ENCODE peak calls at places on chromosomes 13 and 19, in seven cellular contexts. S is Caki2; J is psoas muscle; X is chondrocyte; Z is stimulated activated CD4-positive, alpha-beta T cell treated with anti-CD3 and anti-CD28 coated beads, Interleukin-1b, Interleukin-23, amount 100 ng/mL, for 4 hours; V is NB4; C is GM12865. P is an unnamed sample.

GRCh38 chr19:49541914-49542313 is 14.1 kb downstream of the RCN3 start:
- DNase-seq in X (no peak), J (no peak), V (no peak), S (no peak), Z (no peak), C (no peak), P (no peak)

GRCh38 chr19:48213959-48214358 is 41.8 kb downstream of the CARD8 start:
- DNase-seq in V (no peak), X (no peak), Z (no peak), S (no peak), C (no peak), J (no peak), P (no peak)

GRCh38 chr13:113428469-113428865 is 24.8 kb downstream of the ADPRHL1 start:
- DNase-seq in C (no peak), V (no peak), X (peak), Z (no peak), J (no peak), S (no peak), P (no peak)

GRCh38 chr19:39692166-39692565 is 12.1 kb upstream of the LGALS14 start:
- DNase-seq in S (no peak), C (peak), Z (no peak), V (no peak), J (no peak), X (no peak), P (no peak)

GRCh38 chr13:42544246-42544915 is 29.6 kb upstream of the TNFSF11 start:
- DNase-seq in J (no peak), C (no peak), Z (no peak), V (no peak), S (no peak), X (no peak), P (no peak)

GRCh38 chr19:40461669-40462221 is 3.8 kb downstream of the BLVRB start:
- DNase-seq in X (no peak), J (peak), V (peak), Z (no peak), S (no peak), C (peak), P (no peak)

GRCh38 chr19:28351761-28352160 is 861.2 kb downstream of the UQCRFS1 start:
- DNase-seq in C (no peak), S (peak), V (no peak), J (no peak), Z (no peak), X (no peak), P (no peak)

GRCh38 chr13:58953638-58954037 is 1210.1 kb downstream of the DIAPH3 start:
- DNase-seq in S (no peak), Z (no peak), C (peak), J (no peak), X (no peak), V (peak), P (no peak)

GRCh38 chr19:18282788-18283141 is 1.3 kb upstream of the JUND start:
- DNase-seq in J (no peak), V (peak), Z (no peak), C (peak), X (no peak), S (no peak), P (no peak)

GRCh38 chr19:47641891-47642485 is 33.1 kb downstream of the BICRA start:
- DNase-seq in J (no peak), C (no peak), S (no peak), Z (no peak), X (no peak), V (no peak), P (no peak)

GRCh38 chr19:44796701-44797115 is 12.2 kb upstream of the BCAM start:
- DNase-seq in C (peak), Z (no peak), X (no peak), S (no peak), J (no peak), V (no peak), P (no peak)

GRCh38 chr13:53382008-53382407 is 353.4 kb downstream of the OLFM4 start:
- DNase-seq in C (no peak), S (no peak), Z (no peak), J (no peak), V (no peak), X (no peak), P (no peak)

GRCh38 chr19:10332158-10332964 is 968 bp downstream of the RAVER1 start:
- DNase-seq in C (no peak), V (peak), S (peak), J (no peak), X (no peak), Z (no peak), P (no peak)

GRCh38 chr19:1064661-1065605 is 2.0 kb upstream of the ARHGAP45 start:
- DNase-seq in C (peak), J (peak), S (no peak), V (peak), X (no peak), Z (peak), P (peak)

GRCh38 chr19:44998025-44998424 is 3.2 kb upstream of the RELB start:
- DNase-seq in X (no peak), J (no peak), S (no peak), V (no peak), Z (no peak), C (no peak), P (no peak)

GRCh38 chr19:30755581-30755980 is 383.4 kb downstream of the ZNF536 start:
- DNase-seq in X (no peak), J (no peak), C (no peak), V (no peak), S (no peak), Z (no peak), P (no peak)

GRCh38 chr19:39154626-39155100 is 29.1 kb downstream of the PAK4 start:
- DNase-seq in J (no peak), C (no peak), X (no peak), S (no peak), V (no peak), Z (no peak), P (no peak)

GRCh38 chr19:920051-920857 is 3.1 kb downstream of the KISS1R start:
- DNase-seq in X (peak), V (peak), Z (peak), S (no peak), J (no peak), C (peak), P (no peak)

GRCh38 chr19:28883241-28883693 is 329.7 kb downstream of the UQCRFS1 start:
- DNase-seq in S (no peak), Z (no peak), V (no peak), J (no peak), X (no peak), C (no peak), P (no peak)

GRCh38 chr19:8355631-8356402 is 8.1 kb upstream of the ANGPTL4 start:
- DNase-seq in Z (no peak), S (peak), X (no peak), C (no peak), V (peak), J (peak), P (peak)

GRCh38 chr19:55632463-55632834 is 8.1 kb upstream of the ZNF784 start:
- DNase-seq in Z (peak), V (peak), C (peak), X (no peak), J (peak), S (peak), P (peak)

GRCh38 chr13:44346534-44346933 is 27.1 kb upstream of the SERP2 start:
- DNase-seq in J (no peak), X (no peak), S (no peak), C (no peak), V (no peak), Z (no peak), P (no peak)

GRCh38 chr19:49712397-49712859 is 21.5 kb downstream of the CPT1C start:
- DNase-seq in X (no peak), Z (no peak), J (peak), S (peak), V (peak), C (peak), P (no peak)

P was measured in ACHN.